ENCODE peak calls at places on chromosomes 4 and X, in four cellular contexts. O, H, J and I are unnamed samples.

GRCh38 chrX:103309860-103310591 is 764 bp downstream of the BEX2 start:
- DNase-seq in H (no peak), J (peak; percentile 1), O (no peak), I (no peak)

GRCh38 chrX:120560405-120560841 is 339 bp downstream of the CUL4B start:
- DNase-seq in H (no peak), O (peak; percentile 47), J (peak; percentile 6), I (no peak)

GRCh38 chrX:153667931-153668396 is 5.6 kb downstream of the PNCK start:
- DNase-seq in H (peak; percentile 91), J (peak; percentile 69), O (peak; percentile 71), I (peak; percentile 64)

GRCh38 chr4:119207051-119207450 is 5.5 kb upstream of the USP53 start:
- DNase-seq in O (peak; percentile 69), J (no peak), H (no peak), I (no peak)

GRCh38 chrX:14027031-14027430 is 2.7 kb downstream of the GEMIN8 start:
- DNase-seq in H (peak; percentile 45), J (peak; percentile 15), O (peak; percentile 73), I (peak; percentile 91)

GRCh38 chr4:55758570-55758969 is 61.0 kb upstream of the EXOC1L start:
- DNase-seq in O (peak; percentile 11), J (no peak), H (peak; percentile 22), I (no peak)

GRCh38 chr4:152606800-152607577 is 71.1 kb upstream of the FBXW7 start:
- DNase-seq in H (no peak), O (no peak), J (peak; percentile 3), I (no peak)

GRCh38 chr4:105126311-105127153 is 20.1 kb upstream of the TET2 start:
- DNase-seq in O (peak; percentile 22), J (no peak), H (no peak), I (no peak)

GRCh38 chr4:145290953-145291352 is 110.6 kb upstream of the OTUD4 start:
- DNase-seq in H (no peak), O (no peak), J (no peak), I (no peak)

GRCh38 chrX:38879631-38880220 is 78.5 kb downstream of the MID1IP1 start:
- DNase-seq in H (peak; percentile 64), O (no peak), J (no peak), I (no peak)

GRCh38 chr4:54446556-54446955 is 211.2 kb upstream of the KIT start:
- DNase-seq in J (no peak), O (no peak), H (no peak), I (no peak)

GRCh38 chr4:75557696-75558095 is 1.8 kb downstream of the ODAPH start:
- DNase-seq in H (no peak), J (no peak), O (no peak), I (no peak)

GRCh38 chrX:1592863-1593201 is 1.4 kb downstream of the AKAP17A start:
- DNase-seq in J (no peak), H (no peak), O (no peak), I (no peak)

GRCh38 chrX:23332888-23333821 is 1.5 kb upstream of the PTCHD1 start:
- DNase-seq in J (no peak), O (no peak), H (no peak), I (no peak)

GRCh38 chr4:143517764-143518163 is 4.3 kb downstream of the SMARCA5 start:
- DNase-seq in O (no peak), H (no peak), J (no peak), I (no peak)

GRCh38 chr4:151012836-151013235 is 2.2 kb downstream of the LRBA start:
- DNase-seq in O (no peak), H (no peak), J (peak; percentile 22), I (peak; percentile 71)

GRCh38 chr4:183181081-183181480 is 82.0 kb downstream of the WWC2 start:
- DNase-seq in H (no peak), O (no peak), J (no peak), I (no peak)

GRCh38 chrX:14409341-14409740 is 120.0 kb upstream of the GLRA2 start:
- DNase-seq in J (no peak), H (no peak), O (peak; percentile 79), I (peak; percentile 85)

GRCh38 chr4:3656441-3657376 is 109.5 kb upstream of the ADRA2C start:
- DNase-seq in J (no peak), H (no peak), O (no peak), I (no peak)

GRCh38 chr4:56215138-56215793 is 172.0 kb downstream of the AASDH start:
- DNase-seq in O (peak; percentile 19), J (no peak), H (no peak), I (peak; percentile 53)

GRCh38 chrX:153925387-153925738 is 701 bp downstream of the ARHGAP4 start:
- DNase-seq in H (no peak), O (no peak), J (no peak), I (no peak)

GRCh38 chr4:24067781-24068193 is 177.9 kb upstream of the PPARGC1A start:
- DNase-seq in J (no peak), O (peak; percentile 83), H (peak; percentile 51), I (peak; percentile 86)

GRCh38 chr4:119683518-119683917 is 54.9 kb upstream of the PDE5A start:
- DNase-seq in O (peak; percentile 80), H (no peak), J (no peak), I (peak; percentile 66)

GRCh38 chr4:182189107-182189878 is 53.9 kb upstream of the TENM3 start:
- DNase-seq in O (peak; percentile 100), H (no peak), J (no peak), I (peak; percentile 94)

GRCh38 chr4:76354517-76355473 is 48.3 kb downstream of the STBD1 start:
- DNase-seq in H (no peak), J (no peak), O (no peak), I (no peak)

GRCh38 chr4:108256538-108256937 is 87.8 kb upstream of the LEF1 start:
- DNase-seq in O (no peak), H (no peak), J (no peak), I (no peak)

GRCh38 chr4:104169437-104169836 is 325.3 kb downstream of the CXXC4 start:
- DNase-seq in H (no peak), O (no peak), J (no peak), I (no peak)

DNA sequence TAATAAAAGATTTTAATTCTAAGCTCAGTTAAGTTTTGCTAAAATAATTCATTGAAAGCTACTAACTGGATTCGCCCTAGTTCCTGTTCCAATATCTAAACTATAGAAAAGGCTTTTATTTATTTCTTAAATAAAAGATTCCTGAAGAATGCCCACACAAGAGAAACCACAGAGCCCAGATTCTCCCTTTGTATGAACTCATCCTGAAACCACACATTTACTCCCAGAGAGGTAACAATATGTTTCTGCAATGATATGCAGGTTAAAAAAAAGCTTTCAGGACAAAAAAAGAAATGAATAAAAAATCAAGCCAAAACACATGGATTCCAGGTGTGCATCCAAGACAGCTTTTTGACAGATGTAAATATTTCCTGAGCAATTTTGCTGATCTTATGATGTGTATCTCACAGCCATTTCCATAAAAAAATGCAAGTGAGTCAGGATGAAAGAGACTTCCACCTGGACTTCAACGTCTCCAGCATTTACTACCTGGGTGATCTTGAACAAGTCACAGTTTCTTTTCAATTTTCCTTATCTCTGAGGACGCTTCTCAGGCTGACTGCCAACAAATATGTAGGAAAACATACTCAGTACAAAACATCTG is 234.4 kb upstream of the FAT1 start:
- DNase-seq in J (no peak), O (peak; percentile 37), H (no peak), I (no peak)
- TF ChIP-seq CTCF in J (no peak), O (no peak), H (no peak), I (no peak)

DNA sequence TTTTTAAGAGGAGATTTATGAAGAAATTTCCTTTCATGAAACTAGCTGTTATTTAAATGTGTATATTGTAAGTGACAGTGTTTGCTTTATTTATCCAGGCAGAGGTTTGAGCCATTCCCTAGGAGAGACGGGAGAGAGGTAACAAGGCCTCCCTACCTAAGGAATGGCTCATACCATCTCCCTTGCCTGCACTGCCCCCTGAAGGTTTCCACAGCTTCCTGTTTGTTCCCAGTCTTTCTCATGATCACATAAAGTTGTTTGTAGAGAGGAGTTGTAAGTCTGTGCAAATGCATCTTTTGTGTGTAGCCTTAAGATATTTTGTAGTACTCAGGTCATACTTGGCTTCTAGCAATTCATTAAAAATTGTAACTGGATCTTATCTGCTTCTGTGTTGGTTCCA is 1504.5 kb upstream of the PCDH10 start:
- DNase-seq in O (peak; percentile 51), J (no peak), H (no peak), I (peak; percentile 50)
- TF ChIP-seq CTCF in O (peak; percentile 70), J (no peak), H (no peak), I (peak; percentile 40)

GRCh38 chr4:6873291-6873690 is 36.3 kb upstream of the TBC1D14 start:
- DNase-seq in H (no peak), O (peak; percentile 29), J (no peak), I (peak; percentile 34)
- TF ChIP-seq CTCF in H (no peak), O (peak; percentile 33), J (no peak), I (no peak)

GRCh38 chr4:100679926-100680325 is 162.1 kb upstream of the EMCN start:
- DNase-seq in J (no peak), H (no peak), O (no peak), I (no peak)
- TF ChIP-seq CTCF in J (no peak), H (no peak), O (no peak), I (no peak)

GRCh38 chr4:7758444-7758815 is 181.2 kb downstream of the AFAP1 start:
- DNase-seq in O (no peak), J (no peak), H (no peak), I (no peak)
- TF ChIP-seq CTCF in O (no peak), J (no peak), H (no peak), I (no peak)

GRCh38 chr4:169013396-169013795 is 3.3 kb upstream of the CBR4 start:
- DNase-seq in H (no peak), O (no peak), J (no peak), I (no peak)

GRCh38 chr4:169012049-169012448 is 2.0 kb upstream of the CBR4 start:
- DNase-seq in O (no peak), J (no peak), H (no peak), I (no peak)

GRCh38 chr4:169008478-169008877 is 1.6 kb downstream of the CBR4 start:
- DNase-seq in H (no peak), J (no peak), O (no peak), I (no peak)

GRCh38 chr4:169010125-169011023 is at the start of gene CBR4:
- DNase-seq in O (peak; percentile 98), J (peak; percentile 93), H (peak; percentile 99), I (peak; percentile 98)

GRCh38 chr4:169009281-169010124 is 552 bp downstream of the CBR4 start:
- DNase-seq in J (peak; percentile 48), O (peak; percentile 65), H (peak; percentile 82), I (peak; percentile 69)
- TF ChIP-seq CTCF in J (no peak), O (no peak), H (no peak), I (no peak)

GRCh38 chr4:5808081-5808741 is 84.7 kb downstream of the CRMP1 start:
- DNase-seq in H (peak; percentile 54), J (no peak), O (peak; percentile 38), I (no peak)
- TF ChIP-seq CTCF in H (no peak), J (no peak), O (no peak), I (no peak)